ENCODE peak calls at places on chromosomes 4 and X, in six cellular contexts. One of them, this sample, is unnamed.

GRCh38 chrX:67544281-67544680 is 460 bp downstream of the AR start:
- DNase-seq in GM12865: no peak
- DNase-seq in H1: no peak
- DNase-seq in effector memory CD4-positive, alpha-beta T cell: no peak
- DNase-seq in cardiac muscle cell: no peak
- DNase-seq in fibroblast of lung: peak; percentile 19
- DNase-seq in this sample: no peak

GRCh38 chr4:110005461-110006056 is 92.9 kb downstream of the EGF start:
- DNase-seq in GM12865: peak; percentile 75
- DNase-seq in H1: no peak
- DNase-seq in effector memory CD4-positive, alpha-beta T cell: no peak
- DNase-seq in cardiac muscle cell: peak; percentile 84
- DNase-seq in fibroblast of lung: peak; percentile 84
- DNase-seq in this sample: peak; percentile 36

GRCh38 chrX:80181079-80181478 is 166.5 kb downstream of the TBX22 start:
- DNase-seq in GM12865: no peak
- DNase-seq in H1: peak; percentile 43
- DNase-seq in effector memory CD4-positive, alpha-beta T cell: no peak
- DNase-seq in cardiac muscle cell: no peak
- DNase-seq in fibroblast of lung: no peak
- DNase-seq in this sample: no peak

GRCh38 chr4:75327804-75328512 is 186.2 kb downstream of the RCHY1 start:
- DNase-seq in GM12865: no peak
- DNase-seq in H1: no peak
- DNase-seq in effector memory CD4-positive, alpha-beta T cell: no peak
- DNase-seq in cardiac muscle cell: no peak
- DNase-seq in fibroblast of lung: peak; percentile 27
- DNase-seq in this sample: no peak

GRCh38 chr4:119113033-119113655 is 22.5 kb upstream of the MYOZ2 start:
- DNase-seq in GM12865: no peak
- DNase-seq in H1: no peak
- DNase-seq in effector memory CD4-positive, alpha-beta T cell: no peak
- DNase-seq in cardiac muscle cell: peak; percentile 92
- DNase-seq in fibroblast of lung: peak; percentile 94
- DNase-seq in this sample: peak; percentile 95

GRCh38 chrX:21657318-21658151 is 595 bp downstream of the KLHL34 start:
- DNase-seq in GM12865: no peak
- DNase-seq in H1: no peak
- DNase-seq in effector memory CD4-positive, alpha-beta T cell: no peak
- DNase-seq in cardiac muscle cell: no peak
- DNase-seq in fibroblast of lung: no peak
- DNase-seq in this sample: no peak

GRCh38 chr4:102757681-102758080 is 3.1 kb downstream of the MANBA start:
- DNase-seq in GM12865: no peak
- DNase-seq in H1: no peak
- DNase-seq in effector memory CD4-positive, alpha-beta T cell: no peak
- DNase-seq in cardiac muscle cell: no peak
- DNase-seq in fibroblast of lung: no peak
- DNase-seq in this sample: no peak

GRCh38 chr4:140603286-140603685 is 34.5 kb upstream of the UCP1 start:
- DNase-seq in GM12865: no peak
- DNase-seq in H1: no peak
- DNase-seq in effector memory CD4-positive, alpha-beta T cell: no peak
- DNase-seq in cardiac muscle cell: no peak
- DNase-seq in fibroblast of lung: no peak
- DNase-seq in this sample: no peak

GRCh38 chrX:45070116-45071007 is 130.3 kb downstream of the DIPK2B start:
- DNase-seq in GM12865: peak; percentile 63
- DNase-seq in H1: no peak
- DNase-seq in effector memory CD4-positive, alpha-beta T cell: no peak
- DNase-seq in cardiac muscle cell: peak; percentile 69
- DNase-seq in fibroblast of lung: peak; percentile 69
- DNase-seq in this sample: peak; percentile 4

GRCh38 chr4:3112241-3112978 is 37.9 kb downstream of the HTT start:
- DNase-seq in GM12865: no peak
- DNase-seq in H1: no peak
- DNase-seq in effector memory CD4-positive, alpha-beta T cell: no peak
- DNase-seq in cardiac muscle cell: no peak
- DNase-seq in fibroblast of lung: no peak
- DNase-seq in this sample: no peak

GRCh38 chr4:99817310-99817885 is 771 bp downstream of the DAPP1 start:
- DNase-seq in GM12865: peak; percentile 50
- DNase-seq in H1: no peak
- DNase-seq in effector memory CD4-positive, alpha-beta T cell: no peak
- DNase-seq in cardiac muscle cell: no peak
- DNase-seq in fibroblast of lung: no peak
- DNase-seq in this sample: no peak

GRCh38 chr4:87005369-87005689 is 70.5 kb downstream of the AFF1 start:
- DNase-seq in GM12865: no peak
- DNase-seq in H1: no peak
- DNase-seq in effector memory CD4-positive, alpha-beta T cell: no peak
- DNase-seq in cardiac muscle cell: no peak
- DNase-seq in fibroblast of lung: peak; percentile 36
- DNase-seq in this sample: no peak
- H3K4me3 ChIP-seq in GM12865: peak overlapping the region; percentile 66
- H3K4me3 ChIP-seq in H1: no peak overlapping the region
- H3K4me3 ChIP-seq in effector memory CD4-positive, alpha-beta T cell: peak overlapping the region; percentile 1
- H3K4me3 ChIP-seq in cardiac muscle cell: no peak overlapping the region
- H3K4me3 ChIP-seq in fibroblast of lung: peak overlapping the region; percentile 70
- H3K4me3 ChIP-seq in this sample: peak overlapping the region; percentile 85

GRCh38 chr4:155678011-155678410 is 11.4 kb downstream of the GUCY1A1 start:
- DNase-seq in GM12865: no peak
- DNase-seq in H1: no peak
- DNase-seq in effector memory CD4-positive, alpha-beta T cell: no peak
- DNase-seq in cardiac muscle cell: no peak
- DNase-seq in fibroblast of lung: no peak
- DNase-seq in this sample: no peak

GRCh38 chr4:155676430-155676825 is 9.8 kb downstream of the GUCY1A1 start:
- DNase-seq in GM12865: no peak
- DNase-seq in H1: no peak
- DNase-seq in effector memory CD4-positive, alpha-beta T cell: no peak
- DNase-seq in cardiac muscle cell: no peak
- DNase-seq in fibroblast of lung: no peak
- DNase-seq in this sample: no peak

GRCh38 chr4:155674669-155675071 is 8.0 kb downstream of the GUCY1A1 start:
- DNase-seq in GM12865: no peak
- DNase-seq in H1: no peak
- DNase-seq in effector memory CD4-positive, alpha-beta T cell: no peak
- DNase-seq in cardiac muscle cell: no peak
- DNase-seq in fibroblast of lung: no peak
- DNase-seq in this sample: no peak

GRCh38 chr4:155673453-155673979 is 6.9 kb downstream of the GUCY1A1 start:
- DNase-seq in GM12865: no peak
- DNase-seq in H1: no peak
- DNase-seq in effector memory CD4-positive, alpha-beta T cell: no peak
- DNase-seq in cardiac muscle cell: no peak
- DNase-seq in fibroblast of lung: no peak
- DNase-seq in this sample: no peak

DNA sequence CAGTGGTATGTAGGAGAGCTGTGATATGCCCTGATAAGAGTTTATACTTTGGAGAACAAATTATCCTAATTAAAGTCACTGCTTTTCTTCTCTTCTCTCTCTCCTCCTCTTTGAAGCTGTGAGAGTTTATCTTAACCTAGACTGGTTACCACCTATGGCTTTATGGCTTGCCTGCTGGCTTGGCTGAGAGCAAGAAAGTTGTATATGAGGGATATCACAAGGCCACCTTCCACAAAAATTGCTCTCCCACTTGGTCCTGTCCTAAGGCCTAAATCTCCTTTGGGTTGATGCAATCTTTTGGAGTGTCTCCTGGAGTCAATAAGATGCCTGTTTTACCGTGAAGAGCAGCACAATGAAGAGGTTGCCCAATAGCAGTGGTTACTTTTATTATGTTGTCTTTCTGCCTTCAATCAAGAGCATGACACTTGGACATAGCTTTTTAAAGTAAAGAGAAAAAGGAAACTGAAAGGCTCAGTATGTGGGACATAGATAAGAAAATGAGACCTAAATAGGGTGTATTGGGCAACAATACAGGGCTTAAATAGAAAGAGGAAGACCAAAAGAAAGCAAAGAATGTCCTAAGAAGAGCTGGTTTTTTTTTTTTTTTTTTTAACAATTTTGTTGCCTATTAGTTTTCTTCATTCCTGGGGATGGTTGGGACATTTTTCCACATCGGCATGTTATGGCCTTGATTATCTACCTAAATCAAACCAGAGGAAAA is 9.2 kb downstream of the GUCY1A1 start:
- DNase-seq in GM12865: peak; percentile 50
- DNase-seq in H1: no peak
- DNase-seq in effector memory CD4-positive, alpha-beta T cell: no peak
- DNase-seq in cardiac muscle cell: peak; percentile 39
- DNase-seq in fibroblast of lung: no peak
- DNase-seq in this sample: no peak
- H3K4me3 ChIP-seq in GM12865: no peak overlapping the region
- H3K4me3 ChIP-seq in H1: no peak overlapping the region
- H3K4me3 ChIP-seq in effector memory CD4-positive, alpha-beta T cell: no peak overlapping the region
- H3K4me3 ChIP-seq in cardiac muscle cell: no peak overlapping the region
- H3K4me3 ChIP-seq in fibroblast of lung: no peak overlapping the region
- H3K4me3 ChIP-seq in this sample: no peak overlapping the region

DNA sequence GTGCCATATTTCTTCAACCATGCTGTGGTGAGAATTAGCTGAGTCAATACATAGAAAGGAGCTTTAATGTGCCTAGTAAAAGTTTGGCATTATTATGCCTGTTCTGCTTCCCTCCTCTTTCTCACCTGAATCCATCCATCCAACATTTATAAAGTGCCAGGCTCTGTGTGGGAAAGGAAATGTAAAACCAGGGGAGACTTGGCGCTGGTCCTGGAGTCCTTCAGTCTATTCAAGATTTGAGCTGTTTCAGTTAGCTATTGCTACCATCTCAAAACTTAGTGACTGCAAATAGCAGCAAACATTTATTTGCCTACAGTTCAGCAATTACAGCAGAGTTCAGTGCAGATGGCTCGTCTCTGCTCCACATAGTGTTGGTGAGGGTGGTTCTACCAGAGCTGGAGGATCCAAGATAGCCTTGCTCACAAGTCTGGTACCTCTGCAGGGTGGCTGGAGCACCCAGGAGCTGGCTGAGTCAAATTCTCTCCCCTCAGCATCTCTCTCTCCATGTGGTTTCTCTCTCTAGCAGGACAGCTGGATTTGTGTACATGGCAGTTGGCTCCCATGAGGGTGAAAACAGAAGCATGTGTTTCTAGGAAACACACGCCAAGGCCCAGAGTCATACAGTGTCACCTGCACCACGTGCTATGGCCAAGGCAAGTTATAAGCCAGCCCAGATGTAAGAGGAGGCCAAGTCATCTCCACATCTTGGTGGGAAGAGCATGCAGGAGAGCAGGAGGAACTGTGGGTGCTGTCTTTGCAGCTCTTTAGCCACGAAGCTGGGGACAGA is 77.3 kb downstream of the FHDC1 start:
- DNase-seq in GM12865: no peak
- DNase-seq in H1: no peak
- DNase-seq in effector memory CD4-positive, alpha-beta T cell: no peak
- DNase-seq in cardiac muscle cell: no peak
- DNase-seq in fibroblast of lung: peak; percentile 8
- DNase-seq in this sample: no peak
- H3K4me3 ChIP-seq in GM12865: no peak overlapping the region
- H3K4me3 ChIP-seq in H1: no peak overlapping the region
- H3K4me3 ChIP-seq in effector memory CD4-positive, alpha-beta T cell: no peak overlapping the region
- H3K4me3 ChIP-seq in cardiac muscle cell: no peak overlapping the region
- H3K4me3 ChIP-seq in fibroblast of lung: no peak overlapping the region
- H3K4me3 ChIP-seq in this sample: no peak overlapping the region

GRCh38 chrX:10101269-10101668 is 55.5 kb upstream of the CLCN4 start:
- DNase-seq in GM12865: no peak
- DNase-seq in H1: no peak
- DNase-seq in effector memory CD4-positive, alpha-beta T cell: no peak
- DNase-seq in cardiac muscle cell: no peak
- DNase-seq in fibroblast of lung: no peak
- DNase-seq in this sample: no peak

GRCh38 chrX:10095698-10096432 is 60.9 kb upstream of the CLCN4 start:
- DNase-seq in GM12865: no peak
- DNase-seq in H1: no peak
- DNase-seq in effector memory CD4-positive, alpha-beta T cell: no peak
- DNase-seq in cardiac muscle cell: no peak
- DNase-seq in fibroblast of lung: no peak
- DNase-seq in this sample: no peak

GRCh38 chrX:10099411-10099810 is 57.4 kb upstream of the CLCN4 start:
- DNase-seq in GM12865: no peak
- DNase-seq in H1: no peak
- DNase-seq in effector memory CD4-positive, alpha-beta T cell: no peak
- DNase-seq in cardiac muscle cell: no peak
- DNase-seq in fibroblast of lung: no peak
- DNase-seq in this sample: no peak

GRCh38 chrX:10102046-10102704 is 54.6 kb upstream of the CLCN4 start:
- DNase-seq in GM12865: no peak
- DNase-seq in H1: no peak
- DNase-seq in effector memory CD4-positive, alpha-beta T cell: no peak
- DNase-seq in cardiac muscle cell: no peak
- DNase-seq in fibroblast of lung: no peak
- DNase-seq in this sample: no peak

GRCh38 chrX:10098235-10098819 is 58.4 kb upstream of the CLCN4 start:
- DNase-seq in GM12865: peak; percentile 72
- DNase-seq in H1: no peak
- DNase-seq in effector memory CD4-positive, alpha-beta T cell: no peak
- DNase-seq in cardiac muscle cell: no peak
- DNase-seq in fibroblast of lung: no peak
- DNase-seq in this sample: no peak
- H3K4me3 ChIP-seq in GM12865: peak overlapping the region; percentile 57
- H3K4me3 ChIP-seq in H1: no peak overlapping the region
- H3K4me3 ChIP-seq in effector memory CD4-positive, alpha-beta T cell: peak overlapping the region; percentile 54
- H3K4me3 ChIP-seq in cardiac muscle cell: no peak overlapping the region
- H3K4me3 ChIP-seq in fibroblast of lung: peak overlapping the region; percentile 51
- H3K4me3 ChIP-seq in this sample: no peak overlapping the region

DNA sequence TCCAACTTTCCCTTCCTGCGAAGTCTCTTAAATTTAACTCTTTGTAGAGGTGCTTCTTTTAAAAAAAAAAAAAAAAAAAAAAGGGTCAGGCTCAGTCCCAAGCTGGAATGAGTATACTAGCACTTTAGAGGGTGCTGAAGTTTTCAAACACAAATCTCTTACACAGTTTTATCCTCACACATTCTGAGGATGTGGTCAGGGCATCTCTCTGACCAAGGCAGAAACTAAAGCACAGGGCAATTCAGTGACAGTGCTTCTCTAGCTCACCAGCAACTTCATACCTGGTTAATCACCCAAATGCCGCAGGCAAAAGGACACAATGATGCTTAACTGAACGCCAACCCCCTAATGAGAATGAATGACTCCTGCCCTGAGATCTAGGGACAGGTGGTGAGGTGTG is 9.8 kb upstream of the PGM2 start:
- DNase-seq in GM12865: no peak
- DNase-seq in H1: no peak
- DNase-seq in effector memory CD4-positive, alpha-beta T cell: no peak
- DNase-seq in cardiac muscle cell: no peak
- DNase-seq in fibroblast of lung: no peak
- DNase-seq in this sample: no peak
- H3K4me3 ChIP-seq in GM12865: no peak overlapping the region
- H3K4me3 ChIP-seq in H1: no peak overlapping the region
- H3K4me3 ChIP-seq in effector memory CD4-positive, alpha-beta T cell: no peak overlapping the region
- H3K4me3 ChIP-seq in cardiac muscle cell: no peak overlapping the region
- H3K4me3 ChIP-seq in fibroblast of lung: no peak overlapping the region
- H3K4me3 ChIP-seq in this sample: no peak overlapping the region

DNA sequence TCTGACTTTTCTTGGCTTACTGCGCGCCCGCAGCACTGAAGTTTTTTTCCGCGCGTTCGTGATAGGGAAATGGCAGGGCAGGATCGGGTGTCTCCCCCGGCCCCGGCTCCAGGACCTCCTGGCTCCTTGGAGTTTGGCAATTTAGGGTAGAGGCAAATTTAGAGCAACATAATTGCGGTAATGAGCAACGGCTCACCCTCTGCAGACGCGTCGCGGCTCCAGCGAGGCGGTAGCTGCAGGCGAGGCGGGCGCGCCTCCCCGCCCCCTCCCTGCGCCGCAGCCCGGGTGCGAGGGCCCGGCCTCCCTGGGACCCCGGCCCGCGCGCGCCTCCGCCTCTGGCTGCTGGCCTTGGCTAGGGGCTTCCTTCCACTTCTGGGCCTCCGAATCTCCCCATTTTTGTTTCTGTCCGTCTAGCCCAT is 6.2 kb downstream of the MSX1 start:
- DNase-seq in GM12865: no peak
- DNase-seq in H1: no peak
- DNase-seq in effector memory CD4-positive, alpha-beta T cell: no peak
- DNase-seq in cardiac muscle cell: no peak
- DNase-seq in fibroblast of lung: no peak
- DNase-seq in this sample: no peak
- H3K4me3 ChIP-seq in GM12865: peak overlapping the region; percentile 42
- H3K4me3 ChIP-seq in H1: peak overlapping the region; percentile 26
- H3K4me3 ChIP-seq in effector memory CD4-positive, alpha-beta T cell: no peak overlapping the region
- H3K4me3 ChIP-seq in cardiac muscle cell: peak overlapping the region; percentile 30
- H3K4me3 ChIP-seq in fibroblast of lung: peak overlapping the region; percentile 50
- H3K4me3 ChIP-seq in this sample: peak overlapping the region; percentile 28